ENCODE peak calls at places on chromosomes 1 and 21, in six cellular contexts. One of them, this sample, is unnamed.

GRCh38 chr1:221994939-221995338 is 253.1 kb upstream of the DUSP10 start:
- DNase-seq in lower lobe of right lung: no peak
- DNase-seq in fibroblast of lung: peak
- DNase-seq in endothelial cell: no peak
- DNase-seq in B cell: no peak
- DNase-seq in fibroblast of mammary gland: peak
- DNase-seq in this sample: no peak

GRCh38 chr1:86992790-86993189 is 78.4 kb downstream of the HS2ST1 start:
- DNase-seq in lower lobe of right lung: no peak
- DNase-seq in fibroblast of lung: no peak
- DNase-seq in endothelial cell: no peak
- DNase-seq in B cell: no peak
- DNase-seq in fibroblast of mammary gland: no peak
- DNase-seq in this sample: no peak

GRCh38 chr1:36523230-36523495 is 40.5 kb upstream of the CSF3R start:
- DNase-seq in lower lobe of right lung: no peak
- DNase-seq in fibroblast of lung: no peak
- DNase-seq in endothelial cell: no peak
- DNase-seq in B cell: no peak
- DNase-seq in fibroblast of mammary gland: no peak
- DNase-seq in this sample: no peak

GRCh38 chr1:92886886-92887419 is 55.1 kb downstream of the RPL5 start:
- DNase-seq in lower lobe of right lung: no peak
- DNase-seq in fibroblast of lung: no peak
- DNase-seq in endothelial cell: no peak
- DNase-seq in B cell: no peak
- DNase-seq in fibroblast of mammary gland: no peak
- DNase-seq in this sample: no peak

GRCh38 chr1:16420719-16421118 is 16.5 kb downstream of the SPATA21 start:
- DNase-seq in lower lobe of right lung: no peak
- DNase-seq in fibroblast of lung: no peak
- DNase-seq in endothelial cell: no peak
- DNase-seq in B cell: peak
- DNase-seq in fibroblast of mammary gland: no peak
- DNase-seq in this sample: peak

GRCh38 chr1:206892351-206892984 is 4.8 kb upstream of the IL24 start:
- DNase-seq in lower lobe of right lung: no peak
- DNase-seq in fibroblast of lung: peak
- DNase-seq in endothelial cell: no peak
- DNase-seq in B cell: no peak
- DNase-seq in fibroblast of mammary gland: peak
- DNase-seq in this sample: no peak

GRCh38 chr1:55463814-55464445 is 248.8 kb upstream of the USP24 start:
- DNase-seq in lower lobe of right lung: no peak
- DNase-seq in fibroblast of lung: no peak
- DNase-seq in endothelial cell: no peak
- DNase-seq in B cell: no peak
- DNase-seq in fibroblast of mammary gland: no peak
- DNase-seq in this sample: no peak

GRCh38 chr21:42626171-42626570 is 27.2 kb upstream of the PDE9A start:
- DNase-seq in lower lobe of right lung: no peak
- DNase-seq in fibroblast of lung: no peak
- DNase-seq in endothelial cell: no peak
- DNase-seq in B cell: no peak
- DNase-seq in fibroblast of mammary gland: no peak
- DNase-seq in this sample: no peak

GRCh38 chr1:25645641-25646400 is 29.2 kb downstream of the MAN1C1 start:
- DNase-seq in lower lobe of right lung: no peak
- DNase-seq in fibroblast of lung: no peak
- DNase-seq in endothelial cell: no peak
- DNase-seq in B cell: no peak
- DNase-seq in fibroblast of mammary gland: no peak
- DNase-seq in this sample: no peak

GRCh38 chr1:67853704-67854103 is 20.4 kb upstream of the GNG12 start:
- DNase-seq in lower lobe of right lung: peak
- DNase-seq in fibroblast of lung: peak
- DNase-seq in endothelial cell: peak
- DNase-seq in B cell: no peak
- DNase-seq in fibroblast of mammary gland: peak
- DNase-seq in this sample: peak

GRCh38 chr1:115426271-115426771 is 88.3 kb upstream of the NGF start:
- DNase-seq in lower lobe of right lung: no peak
- DNase-seq in fibroblast of lung: peak
- DNase-seq in endothelial cell: peak
- DNase-seq in B cell: no peak
- DNase-seq in fibroblast of mammary gland: peak
- DNase-seq in this sample: no peak

GRCh38 chr1:23178931-23179330 is 10.3 kb upstream of the LUZP1 start:
- DNase-seq in lower lobe of right lung: no peak
- DNase-seq in fibroblast of lung: no peak
- DNase-seq in endothelial cell: peak
- DNase-seq in B cell: peak
- DNase-seq in fibroblast of mammary gland: peak
- DNase-seq in this sample: peak
- TF ChIP-seq CTCF in lower lobe of right lung: peak
- TF ChIP-seq CTCF in fibroblast of lung: peak
- TF ChIP-seq CTCF in endothelial cell: peak
- TF ChIP-seq CTCF in B cell: peak
- TF ChIP-seq CTCF in fibroblast of mammary gland: peak
- TF ChIP-seq CTCF in this sample: no peak

DNA sequence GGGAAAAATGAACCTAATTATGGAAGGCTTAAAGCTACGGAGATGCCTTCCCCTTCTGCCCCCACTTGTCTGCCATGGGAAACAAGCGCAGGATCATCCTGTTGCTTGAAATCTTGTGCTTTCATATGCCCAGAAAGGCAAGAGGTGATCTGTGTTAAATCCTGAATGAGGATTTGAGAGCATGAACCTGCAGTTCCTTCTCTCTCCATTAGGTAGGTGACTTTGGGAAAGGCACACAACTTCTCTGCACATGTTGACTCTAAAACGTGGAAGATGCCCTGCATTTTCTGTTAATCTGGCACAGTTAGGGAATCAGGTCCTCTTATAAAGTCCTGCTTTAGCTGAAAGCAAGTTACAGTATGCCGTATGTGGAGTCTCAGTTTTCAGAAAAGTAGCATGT is 46.6 kb upstream of the MTR start:
- DNase-seq in lower lobe of right lung: no peak
- DNase-seq in fibroblast of lung: no peak
- DNase-seq in endothelial cell: no peak
- DNase-seq in B cell: no peak
- DNase-seq in fibroblast of mammary gland: no peak
- DNase-seq in this sample: no peak
- TF ChIP-seq CTCF in lower lobe of right lung: no peak
- TF ChIP-seq CTCF in fibroblast of lung: peak
- TF ChIP-seq CTCF in endothelial cell: peak
- TF ChIP-seq CTCF in B cell: no peak
- TF ChIP-seq CTCF in fibroblast of mammary gland: peak
- TF ChIP-seq CTCF in this sample: no peak

GRCh38 chr1:233025156-233025555 is 74.7 kb downstream of the NTPCR start:
- DNase-seq in lower lobe of right lung: no peak
- DNase-seq in fibroblast of lung: peak
- DNase-seq in endothelial cell: peak
- DNase-seq in B cell: no peak
- DNase-seq in fibroblast of mammary gland: peak
- DNase-seq in this sample: peak
- TF ChIP-seq CTCF in lower lobe of right lung: peak
- TF ChIP-seq CTCF in fibroblast of lung: peak
- TF ChIP-seq CTCF in endothelial cell: peak
- TF ChIP-seq CTCF in B cell: no peak
- TF ChIP-seq CTCF in fibroblast of mammary gland: peak
- TF ChIP-seq CTCF in this sample: no peak

GRCh38 chr1:29121516-29121937 is 2.2 kb downstream of the TMEM200B start:
- DNase-seq in lower lobe of right lung: no peak
- DNase-seq in fibroblast of lung: no peak
- DNase-seq in endothelial cell: peak
- DNase-seq in B cell: no peak
- DNase-seq in fibroblast of mammary gland: no peak
- DNase-seq in this sample: peak
- TF ChIP-seq CTCF in lower lobe of right lung: peak
- TF ChIP-seq CTCF in fibroblast of lung: no peak
- TF ChIP-seq CTCF in endothelial cell: no peak
- TF ChIP-seq CTCF in B cell: peak
- TF ChIP-seq CTCF in fibroblast of mammary gland: no peak
- TF ChIP-seq CTCF in this sample: no peak

GRCh38 chr1:20507564-20508410 is at the start of gene MUL1:
- DNase-seq in lower lobe of right lung: peak
- DNase-seq in fibroblast of lung: peak
- DNase-seq in endothelial cell: peak
- DNase-seq in B cell: peak
- DNase-seq in fibroblast of mammary gland: peak
- DNase-seq in this sample: peak
- TF ChIP-seq CTCF in lower lobe of right lung: no peak
- TF ChIP-seq CTCF in fibroblast of lung: no peak
- TF ChIP-seq CTCF in endothelial cell: no peak
- TF ChIP-seq CTCF in B cell: no peak
- TF ChIP-seq CTCF in fibroblast of mammary gland: no peak
- TF ChIP-seq CTCF in this sample: no peak